ENCODE peak calls at places on chromosome 5, in seven cellular contexts. P is heart left ventricle, F is stomach, N is heart right ventricle, I is breast epithelium, J is ovary, K is WERI-Rb-1. C is an unnamed sample.

GRCh38 chr5:32116574-32117313 is 57.4 kb downstream of the GOLPH3 start:
- DNase-seq in F (no peak), K (no peak), I (no peak), J (no peak), N (no peak), P (no peak), C (no peak)

GRCh38 chr5:66779535-66779934 is 183.3 kb downstream of the MAST4 start:
- DNase-seq in K (no peak), J (no peak), P (no peak), I (no peak), F (no peak), N (no peak), C (no peak)

GRCh38 chr5:76818844-76819831 is at the start of gene F2RL1:
- DNase-seq in K (peak; percentile 85), I (peak; percentile 69), P (peak; percentile 44), F (peak; percentile 94), J (peak; percentile 43), N (peak; percentile 57), C (peak; percentile 65)

GRCh38 chr5:78317515-78317914 is 23.0 kb upstream of the AP3B1 start:
- DNase-seq in K (no peak), P (no peak), N (no peak), J (no peak), F (no peak), I (no peak), C (no peak)

GRCh38 chr5:33824516-33825195 is 67.1 kb downstream of the ADAMTS12 start:
- DNase-seq in J (no peak), I (no peak), F (no peak), K (no peak), P (no peak), N (no peak), C (no peak)

GRCh38 chr5:74631088-74631960 is 9.2 kb downstream of the ENC1 start:
- DNase-seq in F (no peak), I (no peak), N (no peak), J (no peak), P (no peak), K (no peak), C (no peak)

GRCh38 chr5:168529361-168530234 is 493 bp downstream of the FBLL1 start:
- DNase-seq in K (no peak), P (no peak), F (no peak), N (no peak), J (no peak), I (no peak), C (no peak)

GRCh38 chr5:133749331-133749985 is 137.1 kb upstream of the FSTL4 start:
- DNase-seq in P (no peak), K (peak; percentile 62), I (no peak), N (no peak), F (no peak), J (no peak), C (no peak)

GRCh38 chr5:125348936-125349335 is 602.5 kb upstream of the ZNF608 start:
- DNase-seq in N (no peak), I (no peak), K (no peak), P (no peak), J (no peak), F (no peak), C (no peak)

GRCh38 chr5:132487841-132488555 is 2.6 kb downstream of the IRF1 start:
- DNase-seq in K (no peak), F (peak; percentile 25), P (peak; percentile 5), N (no peak), I (peak; percentile 25), J (peak; percentile 12), C (no peak)

GRCh38 chr5:55220433-55221185 is 6.5 kb downstream of the MCIDAS start:
- DNase-seq in N (no peak), I (no peak), K (peak; percentile 78), P (no peak), F (peak; percentile 64), J (no peak), C (no peak)

GRCh38 chr5:125258610-125259009 is 512.2 kb upstream of the ZNF608 start:
- DNase-seq in I (no peak), N (no peak), K (no peak), J (no peak), F (no peak), P (no peak), C (no peak)

GRCh38 chr5:90402521-90403255 is 6.9 kb downstream of the CETN3 start:
- DNase-seq in N (no peak), K (no peak), I (no peak), F (no peak), J (no peak), P (no peak), C (no peak)

GRCh38 chr5:58860680-58861079 is 277.8 kb downstream of the RAB3C start:
- DNase-seq in P (no peak), K (no peak), J (no peak), F (no peak), N (no peak), I (no peak), C (no peak)

GRCh38 chr5:125695994-125696679 is 727.1 kb upstream of the GRAMD2B start:
- DNase-seq in F (no peak), J (no peak), I (no peak), K (no peak), P (no peak), N (no peak), C (no peak)

GRCh38 chr5:143315929-143316328 is 87.6 kb downstream of the NR3C1 start:
- DNase-seq in F (no peak), I (no peak), J (no peak), K (no peak), P (no peak), N (no peak), C (no peak)

GRCh38 chr5:40875958-40876357 is 33.3 kb upstream of the C7 start:
- DNase-seq in I (no peak), F (no peak), J (no peak), P (no peak), N (no peak), K (no peak), C (no peak)

GRCh38 chr5:175895701-175896102 is 24.3 kb downstream of the CPLX2 start:
- DNase-seq in I (no peak), K (peak; percentile 71), P (peak; percentile 27), N (no peak), J (no peak), F (no peak), C (no peak)

GRCh38 chr5:9351535-9351934 is 194.3 kb downstream of the SEMA5A start:
- DNase-seq in J (no peak), N (no peak), I (no peak), P (no peak), K (no peak), F (no peak), C (no peak)

DNA sequence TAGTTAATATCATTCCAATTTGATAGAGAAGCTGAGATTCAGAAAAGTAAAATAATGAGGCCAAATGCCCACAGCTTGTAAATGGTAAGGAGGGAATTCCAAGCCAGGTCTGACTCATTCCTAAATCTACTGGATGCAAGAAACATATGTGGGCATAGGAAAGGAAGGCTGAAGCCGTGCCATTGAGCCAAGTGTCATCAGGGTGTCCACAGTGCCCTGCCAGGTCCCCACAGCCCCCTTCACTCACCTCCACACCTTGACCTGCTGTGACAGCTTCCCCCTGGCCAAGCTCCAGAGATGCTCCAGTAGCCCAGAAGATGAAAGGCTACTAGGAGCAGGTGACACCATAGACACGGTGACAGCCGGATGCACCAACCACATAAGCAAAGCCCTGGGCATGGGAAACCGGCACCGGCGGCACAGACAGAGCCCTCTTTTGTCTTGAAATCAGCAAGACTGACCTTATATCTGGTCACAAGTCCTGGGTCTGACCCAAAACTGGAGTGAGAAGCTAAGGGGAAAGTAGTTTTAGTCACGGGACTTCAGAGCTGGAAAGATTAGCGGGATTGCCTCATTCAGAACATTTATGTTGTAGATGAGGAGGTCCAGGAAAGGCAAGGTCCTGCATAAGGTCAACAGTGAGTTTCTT is 20.1 kb upstream of the FAT2 start:
- DNase-seq in P (no peak), K (no peak), J (no peak), F (no peak), N (no peak), I (no peak), C (no peak)
- H3K27ac ChIP-seq in P (no peak overlapping the region), K (no peak overlapping the region), J (no peak overlapping the region), F (no peak overlapping the region), N (no peak overlapping the region), I (no peak overlapping the region), C (no peak overlapping the region)

DNA sequence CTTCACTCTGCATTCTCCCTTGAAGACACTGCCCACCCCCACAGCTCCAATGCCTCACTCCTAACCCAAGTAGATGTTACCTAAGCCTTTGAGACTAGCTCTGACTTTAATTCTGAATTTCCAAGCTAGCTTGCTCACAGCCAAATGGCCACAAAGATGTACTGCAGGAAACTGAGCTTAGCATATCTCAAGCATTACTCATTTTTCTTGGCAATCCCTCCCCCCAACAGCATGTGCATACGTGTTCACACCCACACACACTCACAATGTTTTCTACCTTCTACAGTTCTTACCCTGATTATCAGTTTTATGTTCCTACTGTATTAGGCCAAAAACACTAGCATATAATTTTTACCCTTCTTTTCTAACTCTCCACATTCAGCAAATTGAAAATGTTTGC is 13.7 kb upstream of the GRIA1 start:
- DNase-seq in F (no peak), J (no peak), I (no peak), K (no peak), P (no peak), N (no peak), C (no peak)
- TF ChIP-seq CTCF in F (no peak), J (no peak), I (no peak), K (no peak), P (no peak), N (no peak), C (no peak)

GRCh38 chr5:43033845-43034590 is 6.1 kb downstream of the ANXA2R start:
- DNase-seq in P (no peak), J (no peak), K (no peak), F (no peak), I (no peak), N (no peak), C (no peak)
- H3K27ac ChIP-seq in P (peak overlapping the region; percentile 58), J (no peak overlapping the region), K (no peak overlapping the region), F (no peak overlapping the region), I (peak overlapping the region; percentile 21), N (peak overlapping the region; percentile 82), C (no peak overlapping the region)

GRCh38 chr5:5880364-5880763 is 457.9 kb downstream of the ICE1 start:
- DNase-seq in F (no peak), I (no peak), N (no peak), K (no peak), J (no peak), P (no peak), C (no peak)

GRCh38 chr5:5883562-5883961 is 461.1 kb downstream of the ICE1 start:
- DNase-seq in K (no peak), J (no peak), N (no peak), F (no peak), I (no peak), P (no peak), C (no peak)

GRCh38 chr5:5882706-5883105 is 460.2 kb downstream of the ICE1 start:
- DNase-seq in F (no peak), K (no peak), J (no peak), N (no peak), P (no peak), I (no peak), C (no peak)

GRCh38 chr5:5883116-5883515 is 460.6 kb downstream of the ICE1 start:
- DNase-seq in K (no peak), J (no peak), F (no peak), N (no peak), I (no peak), P (no peak), C (no peak)

DNA sequence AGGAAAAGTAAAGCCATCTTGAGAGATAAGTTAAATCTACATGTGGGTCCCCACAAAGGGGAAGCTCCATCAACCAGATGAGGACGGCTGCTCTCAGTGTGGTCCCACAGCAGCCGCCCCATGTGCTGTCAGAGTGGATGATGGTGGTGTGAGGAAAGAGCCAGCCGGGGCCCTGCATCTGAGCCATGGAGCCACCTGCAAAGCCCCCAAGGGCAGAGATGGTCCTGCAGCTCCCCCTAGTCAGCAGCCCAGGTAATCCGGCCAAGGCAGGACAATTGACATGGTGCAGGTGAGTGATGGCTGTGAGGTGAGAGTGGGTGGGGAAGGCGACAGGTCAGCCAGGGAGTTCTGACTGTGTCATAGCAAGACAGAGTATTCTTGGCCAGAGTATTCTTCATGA is 458.8 kb downstream of the ICE1 start:
- DNase-seq in J (no peak), I (no peak), N (no peak), F (no peak), P (no peak), K (peak; percentile 86), C (no peak)
- TF ChIP-seq CTCF in J (no peak), I (no peak), N (no peak), F (no peak), P (peak; percentile 11), K (peak; percentile 95), C (no peak)